ENCODE peak calls at places on chromosomes 6 and 20, in six cellular contexts. One of them, this sample, is unnamed.

GRCh38 chr6:136014454-136015421 is 163.2 kb downstream of the PDE7B start:
- DNase-seq in astrocyte of the spinal cord: peak; percentile 100
- DNase-seq in mammary epithelial cell: no peak
- DNase-seq in endodermal cell: peak; percentile 47
- DNase-seq in adrenal gland: peak; percentile 59
- DNase-seq in SJSA1: peak; percentile 86
- DNase-seq in this sample: peak; percentile 99

GRCh38 chr6:149200282-149200936 is 117.1 kb upstream of the TAB2 start:
- DNase-seq in astrocyte of the spinal cord: no peak
- DNase-seq in mammary epithelial cell: no peak
- DNase-seq in endodermal cell: no peak
- DNase-seq in adrenal gland: no peak
- DNase-seq in SJSA1: no peak
- DNase-seq in this sample: no peak

GRCh38 chr6:74873911-74874310 is 331.9 kb downstream of the COL12A1 start:
- DNase-seq in astrocyte of the spinal cord: peak; percentile 49
- DNase-seq in mammary epithelial cell: no peak
- DNase-seq in endodermal cell: no peak
- DNase-seq in adrenal gland: no peak
- DNase-seq in SJSA1: no peak
- DNase-seq in this sample: no peak

GRCh38 chr20:3842332-3842930 is 4.2 kb upstream of the MAVS start:
- DNase-seq in astrocyte of the spinal cord: no peak
- DNase-seq in mammary epithelial cell: no peak
- DNase-seq in endodermal cell: no peak
- DNase-seq in adrenal gland: no peak
- DNase-seq in SJSA1: no peak
- DNase-seq in this sample: no peak

GRCh38 chr6:43074847-43075741 is 1.0 kb upstream of the PTK7 start:
- DNase-seq in astrocyte of the spinal cord: peak; percentile 84
- DNase-seq in mammary epithelial cell: no peak
- DNase-seq in endodermal cell: peak; percentile 72
- DNase-seq in adrenal gland: no peak
- DNase-seq in SJSA1: no peak
- DNase-seq in this sample: peak; percentile 41

GRCh38 chr6:154579046-154579823 is 68.8 kb upstream of the CNKSR3 start:
- DNase-seq in astrocyte of the spinal cord: no peak
- DNase-seq in mammary epithelial cell: peak; percentile 86
- DNase-seq in endodermal cell: no peak
- DNase-seq in adrenal gland: no peak
- DNase-seq in SJSA1: no peak
- DNase-seq in this sample: peak; percentile 16

GRCh38 chr20:44460795-44461141 is 14.9 kb upstream of the TTPAL start:
- DNase-seq in astrocyte of the spinal cord: peak; percentile 29
- DNase-seq in mammary epithelial cell: peak; percentile 27
- DNase-seq in endodermal cell: no peak
- DNase-seq in adrenal gland: no peak
- DNase-seq in SJSA1: no peak
- DNase-seq in this sample: no peak

GRCh38 chr6:162271922-162272321 is 455.6 kb downstream of the PRKN start:
- DNase-seq in astrocyte of the spinal cord: no peak
- DNase-seq in mammary epithelial cell: no peak
- DNase-seq in endodermal cell: peak; percentile 54
- DNase-seq in adrenal gland: no peak
- DNase-seq in SJSA1: no peak
- DNase-seq in this sample: no peak

GRCh38 chr20:49037962-49038387 is 8.1 kb upstream of the CSE1L start:
- DNase-seq in astrocyte of the spinal cord: no peak
- DNase-seq in mammary epithelial cell: no peak
- DNase-seq in endodermal cell: peak; percentile 20
- DNase-seq in adrenal gland: no peak
- DNase-seq in SJSA1: no peak
- DNase-seq in this sample: no peak

GRCh38 chr6:108592371-108593337 is 31.9 kb downstream of the FOXO3 start:
- DNase-seq in astrocyte of the spinal cord: peak; percentile 87
- DNase-seq in mammary epithelial cell: peak; percentile 85
- DNase-seq in endodermal cell: no peak
- DNase-seq in adrenal gland: no peak
- DNase-seq in SJSA1: no peak
- DNase-seq in this sample: peak; percentile 70

GRCh38 chr20:38260378-38261053 is at the start of gene KIAA1755:
- DNase-seq in astrocyte of the spinal cord: peak; percentile 39
- DNase-seq in mammary epithelial cell: no peak
- DNase-seq in endodermal cell: peak; percentile 75
- DNase-seq in adrenal gland: no peak
- DNase-seq in SJSA1: no peak
- DNase-seq in this sample: no peak
- H3K4me3 ChIP-seq in astrocyte of the spinal cord: peak within 1 kb of the TSS; percentile 67
- H3K4me3 ChIP-seq in mammary epithelial cell: no peak within 1 kb of the TSS
- H3K4me3 ChIP-seq in endodermal cell: no peak within 1 kb of the TSS
- H3K4me3 ChIP-seq in adrenal gland: no peak within 1 kb of the TSS
- H3K4me3 ChIP-seq in SJSA1: peak within 1 kb of the TSS; percentile 28
- H3K4me3 ChIP-seq in this sample: peak within 1 kb of the TSS; percentile 41

DNA sequence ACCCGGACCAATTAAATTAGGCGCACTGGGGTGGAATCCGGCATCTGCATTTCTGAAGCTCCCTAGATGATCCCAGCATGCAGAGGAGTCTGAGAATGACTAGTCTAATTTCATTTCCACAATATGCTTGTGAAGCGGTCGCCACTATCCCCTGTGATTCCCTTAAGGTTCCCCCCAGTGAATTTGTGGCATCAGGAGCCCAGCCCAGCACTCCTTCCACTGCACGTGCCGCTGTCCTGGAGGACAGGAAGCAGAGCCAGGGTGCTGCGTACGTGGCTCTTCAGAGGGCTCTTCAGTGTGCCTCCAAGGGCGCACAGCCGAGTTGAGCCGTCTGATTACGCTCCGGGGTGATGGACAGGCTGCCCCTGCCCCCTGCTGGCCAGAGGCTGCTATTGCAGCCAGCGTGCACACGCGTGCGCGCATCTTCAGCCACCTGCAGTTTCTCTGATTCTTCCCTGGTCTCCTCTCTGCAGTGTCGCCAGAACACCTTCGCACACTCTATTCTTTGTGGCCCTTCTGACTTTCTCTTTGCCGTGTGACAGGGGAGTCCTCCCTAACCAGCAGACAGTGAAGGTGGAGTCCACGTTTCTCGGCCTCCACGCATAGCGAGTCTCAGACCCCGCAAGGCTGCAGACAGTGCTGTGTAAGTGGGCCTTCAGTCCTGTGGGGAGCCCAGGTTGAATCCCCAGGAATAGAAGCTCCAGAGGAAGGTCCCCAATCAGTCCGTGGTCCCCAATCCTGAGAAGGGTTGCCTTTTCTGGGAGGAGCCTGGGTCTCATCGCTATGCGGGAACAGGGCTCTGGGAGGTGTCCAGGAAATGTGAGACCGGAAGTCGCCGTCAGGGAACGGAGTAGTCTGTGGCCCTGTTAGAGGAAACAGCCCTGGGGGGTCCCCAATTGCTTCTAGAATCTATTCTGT is 16.5 kb upstream of the NCR2 start:
- DNase-seq in astrocyte of the spinal cord: peak; percentile 64
- DNase-seq in mammary epithelial cell: peak; percentile 63
- DNase-seq in endodermal cell: peak; percentile 94
- DNase-seq in adrenal gland: peak; percentile 87
- DNase-seq in SJSA1: peak; percentile 77
- DNase-seq in this sample: peak; percentile 35
- H3K4me3 ChIP-seq in astrocyte of the spinal cord: peak overlapping the region; percentile 19
- H3K4me3 ChIP-seq in mammary epithelial cell: peak overlapping the region; percentile 32
- H3K4me3 ChIP-seq in endodermal cell: peak overlapping the region; percentile 55
- H3K4me3 ChIP-seq in adrenal gland: no peak overlapping the region
- H3K4me3 ChIP-seq in SJSA1: no peak overlapping the region
- H3K4me3 ChIP-seq in this sample: peak overlapping the region; percentile 41

GRCh38 chr6:31572041-31572911 is at the start of gene LTA:
- DNase-seq in astrocyte of the spinal cord: no peak
- DNase-seq in mammary epithelial cell: no peak
- DNase-seq in endodermal cell: no peak
- DNase-seq in adrenal gland: no peak
- DNase-seq in SJSA1: no peak
- DNase-seq in this sample: no peak
- H3K4me3 ChIP-seq in astrocyte of the spinal cord: no peak within 1 kb of the TSS
- H3K4me3 ChIP-seq in mammary epithelial cell: no peak within 1 kb of the TSS
- H3K4me3 ChIP-seq in endodermal cell: no peak within 1 kb of the TSS
- H3K4me3 ChIP-seq in adrenal gland: no peak within 1 kb of the TSS
- H3K4me3 ChIP-seq in SJSA1: no peak within 1 kb of the TSS
- H3K4me3 ChIP-seq in this sample: no peak within 1 kb of the TSS

GRCh38 chr6:85864453-85865401 is 222.0 kb upstream of the SYNCRIP start:
- DNase-seq in astrocyte of the spinal cord: peak; percentile 35
- DNase-seq in mammary epithelial cell: peak; percentile 33
- DNase-seq in endodermal cell: no peak
- DNase-seq in adrenal gland: no peak
- DNase-seq in SJSA1: no peak
- DNase-seq in this sample: no peak

GRCh38 chr6:85867595-85867994 is 224.9 kb upstream of the SYNCRIP start:
- DNase-seq in astrocyte of the spinal cord: no peak
- DNase-seq in mammary epithelial cell: no peak
- DNase-seq in endodermal cell: no peak
- DNase-seq in adrenal gland: no peak
- DNase-seq in SJSA1: no peak
- DNase-seq in this sample: no peak

GRCh38 chr6:85866758-85867401 is 224.2 kb upstream of the SYNCRIP start:
- DNase-seq in astrocyte of the spinal cord: no peak
- DNase-seq in mammary epithelial cell: no peak
- DNase-seq in endodermal cell: peak; percentile 52
- DNase-seq in adrenal gland: no peak
- DNase-seq in SJSA1: no peak
- DNase-seq in this sample: no peak

GRCh38 chr6:85866373-85866740 is 223.7 kb upstream of the SYNCRIP start:
- DNase-seq in astrocyte of the spinal cord: no peak
- DNase-seq in mammary epithelial cell: no peak
- DNase-seq in endodermal cell: no peak
- DNase-seq in adrenal gland: no peak
- DNase-seq in SJSA1: no peak
- DNase-seq in this sample: no peak

GRCh38 chr6:85865665-85866372 is 223.1 kb upstream of the SYNCRIP start:
- DNase-seq in astrocyte of the spinal cord: peak; percentile 77
- DNase-seq in mammary epithelial cell: peak; percentile 48
- DNase-seq in endodermal cell: no peak
- DNase-seq in adrenal gland: no peak
- DNase-seq in SJSA1: peak; percentile 58
- DNase-seq in this sample: peak; percentile 29
- H3K4me3 ChIP-seq in astrocyte of the spinal cord: peak overlapping the region; percentile 47
- H3K4me3 ChIP-seq in mammary epithelial cell: peak overlapping the region; percentile 33
- H3K4me3 ChIP-seq in endodermal cell: no peak overlapping the region
- H3K4me3 ChIP-seq in adrenal gland: peak overlapping the region; percentile 20
- H3K4me3 ChIP-seq in SJSA1: peak overlapping the region; percentile 37
- H3K4me3 ChIP-seq in this sample: peak overlapping the region; percentile 43

GRCh38 chr6:37779111-37779800 is 40.3 kb upstream of the ZFAND3 start:
- DNase-seq in astrocyte of the spinal cord: no peak
- DNase-seq in mammary epithelial cell: no peak
- DNase-seq in endodermal cell: peak; percentile 69
- DNase-seq in adrenal gland: no peak
- DNase-seq in SJSA1: no peak
- DNase-seq in this sample: no peak

GRCh38 chr6:37776546-37776945 is 43.0 kb upstream of the ZFAND3 start:
- DNase-seq in astrocyte of the spinal cord: no peak
- DNase-seq in mammary epithelial cell: no peak
- DNase-seq in endodermal cell: no peak
- DNase-seq in adrenal gland: no peak
- DNase-seq in SJSA1: no peak
- DNase-seq in this sample: no peak

GRCh38 chr6:37774028-37774680 is 45.4 kb upstream of the ZFAND3 start:
- DNase-seq in astrocyte of the spinal cord: no peak
- DNase-seq in mammary epithelial cell: no peak
- DNase-seq in endodermal cell: no peak
- DNase-seq in adrenal gland: no peak
- DNase-seq in SJSA1: no peak
- DNase-seq in this sample: no peak

GRCh38 chr6:37779902-37780628 is 39.5 kb upstream of the ZFAND3 start:
- DNase-seq in astrocyte of the spinal cord: no peak
- DNase-seq in mammary epithelial cell: no peak
- DNase-seq in endodermal cell: peak; percentile 69
- DNase-seq in adrenal gland: no peak
- DNase-seq in SJSA1: no peak
- DNase-seq in this sample: no peak

GRCh38 chr6:37777272-37777736 is 42.2 kb upstream of the ZFAND3 start:
- DNase-seq in astrocyte of the spinal cord: peak; percentile 20
- DNase-seq in mammary epithelial cell: no peak
- DNase-seq in endodermal cell: peak; percentile 82
- DNase-seq in adrenal gland: no peak
- DNase-seq in SJSA1: no peak
- DNase-seq in this sample: no peak
- H3K4me3 ChIP-seq in astrocyte of the spinal cord: no peak overlapping the region
- H3K4me3 ChIP-seq in mammary epithelial cell: no peak overlapping the region
- H3K4me3 ChIP-seq in endodermal cell: no peak overlapping the region
- H3K4me3 ChIP-seq in adrenal gland: no peak overlapping the region
- H3K4me3 ChIP-seq in SJSA1: no peak overlapping the region
- H3K4me3 ChIP-seq in this sample: no peak overlapping the region

DNA sequence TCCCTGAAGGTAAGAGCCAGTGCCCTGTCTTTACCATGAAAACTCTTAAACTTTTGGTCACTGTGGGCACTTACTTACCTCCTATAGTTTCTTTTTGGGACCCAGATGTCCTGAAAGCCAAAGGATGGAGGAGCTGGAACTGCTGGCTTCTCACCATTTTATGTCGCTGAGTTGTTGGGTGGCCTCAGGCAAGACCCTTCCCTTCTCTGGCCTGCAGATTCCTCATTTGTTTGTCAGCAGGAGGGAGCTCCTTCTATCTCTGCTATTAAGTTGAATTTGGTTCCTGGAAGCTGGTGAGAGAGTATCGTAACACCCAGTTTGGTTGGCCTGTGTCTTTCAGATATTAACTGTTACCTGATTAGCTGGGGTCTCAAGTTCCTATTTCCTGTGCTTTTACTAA is 68.2 kb upstream of the MYL9 start:
- DNase-seq in astrocyte of the spinal cord: no peak
- DNase-seq in mammary epithelial cell: no peak
- DNase-seq in endodermal cell: no peak
- DNase-seq in adrenal gland: no peak
- DNase-seq in SJSA1: no peak
- DNase-seq in this sample: no peak
- H3K4me3 ChIP-seq in astrocyte of the spinal cord: no peak overlapping the region
- H3K4me3 ChIP-seq in mammary epithelial cell: no peak overlapping the region
- H3K4me3 ChIP-seq in endodermal cell: no peak overlapping the region
- H3K4me3 ChIP-seq in adrenal gland: no peak overlapping the region
- H3K4me3 ChIP-seq in SJSA1: no peak overlapping the region
- H3K4me3 ChIP-seq in this sample: no peak overlapping the region